ENCODE peak calls at places on chromosomes 16 and 17, in four cellular contexts. U, T, X and Y are unnamed samples.

GRCh38 chr17:57502696-57503307 is 242.3 kb downstream of the CCDC182 start:
- DNase-seq in U (no peak), T (no peak), X (no peak), Y (no peak)

GRCh38 chr17:31496097-31496496 is 104.6 kb downstream of the RAB11FIP4 start:
- DNase-seq in U (no peak), T (no peak), X (no peak), Y (no peak)

GRCh38 chr16:24013733-24014645 is 178.2 kb downstream of the PRKCB start:
- DNase-seq in U (no peak), T (peak; percentile 22), X (peak; percentile 23), Y (no peak)

GRCh38 chr17:50117202-50118040 is 12.5 kb downstream of the SAMD14 start:
- DNase-seq in U (peak; percentile 64), T (peak; percentile 52), X (peak; percentile 53), Y (no peak)

GRCh38 chr16:57446530-57447141 is 549 bp downstream of the CIAPIN1 start:
- DNase-seq in U (peak; percentile 38), T (no peak), X (no peak), Y (peak; percentile 51)

GRCh38 chr17:28744104-28744801 is 442 bp downstream of the TRAF4 start:
- DNase-seq in U (peak; percentile 39), T (peak; percentile 55), X (peak; percentile 52), Y (peak; percentile 58)

GRCh38 chr17:21286771-21287702 is 2.5 kb downstream of the MAP2K3 start:
- DNase-seq in U (no peak), T (no peak), X (no peak), Y (no peak)

GRCh38 chr17:49197346-49197998 is 12.9 kb downstream of the GNGT2 start:
- DNase-seq in U (no peak), T (no peak), X (no peak), Y (no peak)

GRCh38 chr17:80866050-80866793 is 125.4 kb upstream of the CHMP6 start:
- DNase-seq in U (peak; percentile 77), T (no peak), X (peak; percentile 60), Y (peak; percentile 62)

GRCh38 chr17:73205326-73205980 is 12.6 kb downstream of the COG1 start:
- DNase-seq in U (no peak), T (no peak), X (no peak), Y (no peak)

GRCh38 chr17:64148017-64148631 is 18.2 kb upstream of the ERN1 start:
- DNase-seq in U (peak; percentile 73), T (no peak), X (no peak), Y (peak; percentile 17)